ENCODE peak calls at places on chromosome 7, in ten cellular contexts. One of them, this sample, is unnamed.

GRCh38 chr7:27420702-27421101 is 178.1 kb downstream of the EVX1 start:
- DNase-seq in fibroblast of mammary gland: no peak
- DNase-seq in retina: no peak
- DNase-seq in CD8-positive, alpha-beta memory T cell: no peak
- DNase-seq in stimulated activated naive CD4-positive, alpha-beta T cell: no peak
- DNase-seq in non-pigmented ciliary epithelial cell: no peak
- DNase-seq in glutamatergic neuron: no peak
- DNase-seq in PC-3: no peak
- DNase-seq in small intestine: peak; percentile 87
- DNase-seq in thyroid gland: no peak
- DNase-seq in this sample: no peak

GRCh38 chr7:36278767-36279171 is 110.9 kb upstream of the ANLN start:
- DNase-seq in retina: no peak
- DNase-seq in fibroblast of mammary gland: peak; percentile 68
- DNase-seq in CD8-positive, alpha-beta memory T cell: no peak
- DNase-seq in small intestine: no peak
- DNase-seq in glutamatergic neuron: no peak
- DNase-seq in PC-3: peak; percentile 68
- DNase-seq in non-pigmented ciliary epithelial cell: no peak
- DNase-seq in stimulated activated naive CD4-positive, alpha-beta T cell: no peak
- DNase-seq in thyroid gland: no peak
- DNase-seq in this sample: no peak

GRCh38 chr7:1358376-1359050 is 100.8 kb downstream of the MICALL2 start:
- DNase-seq in PC-3: no peak
- DNase-seq in stimulated activated naive CD4-positive, alpha-beta T cell: no peak
- DNase-seq in thyroid gland: no peak
- DNase-seq in small intestine: no peak
- DNase-seq in CD8-positive, alpha-beta memory T cell: peak; percentile 41
- DNase-seq in glutamatergic neuron: no peak
- DNase-seq in fibroblast of mammary gland: no peak
- DNase-seq in non-pigmented ciliary epithelial cell: no peak
- DNase-seq in retina: no peak
- DNase-seq in this sample: no peak

GRCh38 chr7:70830426-70830825 is 301.5 kb upstream of the GALNT17 start:
- DNase-seq in PC-3: no peak
- DNase-seq in retina: no peak
- DNase-seq in glutamatergic neuron: no peak
- DNase-seq in non-pigmented ciliary epithelial cell: no peak
- DNase-seq in thyroid gland: no peak
- DNase-seq in small intestine: no peak
- DNase-seq in CD8-positive, alpha-beta memory T cell: no peak
- DNase-seq in stimulated activated naive CD4-positive, alpha-beta T cell: no peak
- DNase-seq in fibroblast of mammary gland: no peak
- DNase-seq in this sample: no peak

GRCh38 chr7:66267249-66267648 is 62.1 kb downstream of the TPST1 start:
- DNase-seq in stimulated activated naive CD4-positive, alpha-beta T cell: no peak
- DNase-seq in non-pigmented ciliary epithelial cell: peak; percentile 66
- DNase-seq in retina: no peak
- DNase-seq in CD8-positive, alpha-beta memory T cell: no peak
- DNase-seq in thyroid gland: no peak
- DNase-seq in fibroblast of mammary gland: peak; percentile 95
- DNase-seq in glutamatergic neuron: no peak
- DNase-seq in small intestine: no peak
- DNase-seq in PC-3: no peak
- DNase-seq in this sample: no peak

GRCh38 chr7:40219917-40220316 is 85.1 kb downstream of the SUGCT start:
- DNase-seq in stimulated activated naive CD4-positive, alpha-beta T cell: no peak
- DNase-seq in PC-3: peak; percentile 36
- DNase-seq in glutamatergic neuron: no peak
- DNase-seq in small intestine: no peak
- DNase-seq in retina: no peak
- DNase-seq in thyroid gland: no peak
- DNase-seq in non-pigmented ciliary epithelial cell: peak; percentile 85
- DNase-seq in fibroblast of mammary gland: peak; percentile 75
- DNase-seq in CD8-positive, alpha-beta memory T cell: no peak
- DNase-seq in this sample: no peak

GRCh38 chr7:130721486-130722277 is 12.3 kb downstream of the KLF14 start:
- DNase-seq in thyroid gland: peak; percentile 77
- DNase-seq in CD8-positive, alpha-beta memory T cell: no peak
- DNase-seq in glutamatergic neuron: peak; percentile 76
- DNase-seq in fibroblast of mammary gland: peak; percentile 71
- DNase-seq in small intestine: peak; percentile 50
- DNase-seq in PC-3: peak; percentile 69
- DNase-seq in retina: peak; percentile 68
- DNase-seq in stimulated activated naive CD4-positive, alpha-beta T cell: no peak
- DNase-seq in non-pigmented ciliary epithelial cell: peak; percentile 45
- DNase-seq in this sample: no peak

GRCh38 chr7:64888901-64889685 is 14.0 kb upstream of the ZNF273 start:
- DNase-seq in small intestine: peak; percentile 19
- DNase-seq in retina: peak; percentile 77
- DNase-seq in glutamatergic neuron: peak; percentile 39
- DNase-seq in CD8-positive, alpha-beta memory T cell: no peak
- DNase-seq in stimulated activated naive CD4-positive, alpha-beta T cell: no peak
- DNase-seq in thyroid gland: peak; percentile 46
- DNase-seq in PC-3: no peak
- DNase-seq in fibroblast of mammary gland: peak; percentile 21
- DNase-seq in non-pigmented ciliary epithelial cell: no peak
- DNase-seq in this sample: no peak

GRCh38 chr7:16636533-16637173 is 8.9 kb downstream of the ANKMY2 start:
- DNase-seq in stimulated activated naive CD4-positive, alpha-beta T cell: no peak
- DNase-seq in CD8-positive, alpha-beta memory T cell: no peak
- DNase-seq in small intestine: no peak
- DNase-seq in non-pigmented ciliary epithelial cell: no peak
- DNase-seq in thyroid gland: no peak
- DNase-seq in PC-3: no peak
- DNase-seq in fibroblast of mammary gland: peak; percentile 81
- DNase-seq in glutamatergic neuron: no peak
- DNase-seq in retina: no peak
- DNase-seq in this sample: no peak

GRCh38 chr7:27586825-27587224 is 75.9 kb downstream of the HIBADH start:
- DNase-seq in PC-3: no peak
- DNase-seq in small intestine: peak; percentile 28
- DNase-seq in retina: peak; percentile 77
- DNase-seq in thyroid gland: no peak
- DNase-seq in non-pigmented ciliary epithelial cell: no peak
- DNase-seq in fibroblast of mammary gland: no peak
- DNase-seq in CD8-positive, alpha-beta memory T cell: no peak
- DNase-seq in glutamatergic neuron: peak; percentile 90
- DNase-seq in stimulated activated naive CD4-positive, alpha-beta T cell: no peak
- DNase-seq in this sample: no peak

GRCh38 chr7:86692755-86693154 is 49.0 kb downstream of the GRM3 start:
- DNase-seq in stimulated activated naive CD4-positive, alpha-beta T cell: no peak
- DNase-seq in retina: no peak
- DNase-seq in non-pigmented ciliary epithelial cell: no peak
- DNase-seq in small intestine: no peak
- DNase-seq in fibroblast of mammary gland: no peak
- DNase-seq in CD8-positive, alpha-beta memory T cell: no peak
- DNase-seq in PC-3: no peak
- DNase-seq in thyroid gland: no peak
- DNase-seq in glutamatergic neuron: no peak
- DNase-seq in this sample: no peak

GRCh38 chr7:21253740-21254687 is 173.9 kb upstream of the SP4 start:
- DNase-seq in PC-3: peak; percentile 79
- DNase-seq in thyroid gland: peak; percentile 51
- DNase-seq in non-pigmented ciliary epithelial cell: peak; percentile 13
- DNase-seq in small intestine: peak; percentile 53
- DNase-seq in glutamatergic neuron: peak; percentile 80
- DNase-seq in stimulated activated naive CD4-positive, alpha-beta T cell: no peak
- DNase-seq in fibroblast of mammary gland: peak; percentile 35
- DNase-seq in retina: peak; percentile 83
- DNase-seq in CD8-positive, alpha-beta memory T cell: peak; percentile 52
- DNase-seq in this sample: peak; percentile 5

GRCh38 chr7:22445140-22445722 is 54.8 kb downstream of the STEAP1B start:
- DNase-seq in fibroblast of mammary gland: no peak
- DNase-seq in thyroid gland: peak; percentile 66
- DNase-seq in non-pigmented ciliary epithelial cell: no peak
- DNase-seq in glutamatergic neuron: peak; percentile 38
- DNase-seq in stimulated activated naive CD4-positive, alpha-beta T cell: no peak
- DNase-seq in small intestine: peak; percentile 34
- DNase-seq in retina: peak; percentile 39
- DNase-seq in PC-3: no peak
- DNase-seq in CD8-positive, alpha-beta memory T cell: no peak
- DNase-seq in this sample: no peak

GRCh38 chr7:91347288-91347687 is 83.1 kb downstream of the FZD1 start:
- DNase-seq in CD8-positive, alpha-beta memory T cell: no peak
- DNase-seq in PC-3: no peak
- DNase-seq in small intestine: peak; percentile 3
- DNase-seq in stimulated activated naive CD4-positive, alpha-beta T cell: no peak
- DNase-seq in thyroid gland: peak; percentile 25
- DNase-seq in non-pigmented ciliary epithelial cell: peak; percentile 27
- DNase-seq in glutamatergic neuron: no peak
- DNase-seq in fibroblast of mammary gland: peak; percentile 14
- DNase-seq in retina: no peak
- DNase-seq in this sample: no peak